ENCODE peak calls at places on chromosomes 11 and 22, in five cellular contexts. B is endothelial cell of umbilical vein, K is mucosa of descending colon, D is heart right ventricle, S is thoracic aorta. T is an unnamed sample.

GRCh38 chr11:12508151-12508740 is 130.9 kb downstream of the PARVA start:
- DNase-seq in D (peak; percentile 34), S (no peak), B (peak; percentile 70), K (no peak), T (no peak)

GRCh38 chr11:27248430-27249207 is 114.4 kb downstream of the CCDC34 start:
- DNase-seq in S (no peak), D (peak; percentile 41), K (no peak), B (no peak), T (no peak)

GRCh38 chr11:61787928-61788491 is 4.4 kb downstream of the TMEM258 start:
- DNase-seq in D (no peak), K (peak; percentile 17), S (no peak), B (peak; percentile 43), T (no peak)

GRCh38 chr11:100687032-100687629 is at the start of gene ARHGAP42:
- DNase-seq in S (no peak), K (peak; percentile 79), D (peak; percentile 75), B (peak; percentile 61), T (no peak)

GRCh38 chr11:65169164-65169641 is 830 bp upstream of the SPDYC start:
- DNase-seq in B (peak; percentile 88), K (no peak), S (no peak), D (no peak), T (no peak)

GRCh38 chr11:118533769-118534729 is 3.1 kb downstream of the TMEM25 start:
- DNase-seq in B (no peak), K (no peak), D (no peak), S (no peak), T (no peak)

GRCh38 chr22:40156001-40156516 is 21.7 kb upstream of the TNRC6B start:
- DNase-seq in B (peak; percentile 33), S (no peak), K (no peak), D (no peak), T (no peak)

GRCh38 chr22:20315337-20316216 is 4.3 kb downstream of the DGCR6L start:
- DNase-seq in B (no peak), D (no peak), K (no peak), S (no peak), T (no peak)

GRCh38 chr11:59263225-59263894 is 50.6 kb upstream of the MPEG1 start:
- DNase-seq in D (no peak), B (no peak), K (peak; percentile 59), S (no peak), T (no peak)

GRCh38 chr11:1373536-1374214 is 16.1 kb upstream of the BRSK2 start:
- DNase-seq in S (no peak), B (no peak), K (no peak), D (no peak), T (no peak)

GRCh38 chr11:134527382-134528243 is 115.6 kb upstream of the B3GAT1 start:
- DNase-seq in D (peak; percentile 3), B (no peak), S (no peak), K (no peak), T (no peak)

GRCh38 chr11:100740440-100740839 is 53.4 kb downstream of the ARHGAP42 start:
- DNase-seq in K (no peak), D (no peak), S (no peak), B (peak; percentile 38), T (no peak)

GRCh38 chr11:104892723-104893511 is 5.3 kb downstream of the CASP12 start:
- DNase-seq in B (peak; percentile 83), S (no peak), K (no peak), D (no peak), T (no peak)

GRCh38 chr22:43946391-43946680 is 8.9 kb upstream of the SAMM50 start:
- DNase-seq in B (no peak), D (no peak), K (no peak), S (no peak), T (no peak)

GRCh38 chr11:118003021-118003423 is 16.8 kb downstream of the IL10RA start:
- DNase-seq in D (no peak), S (no peak), B (no peak), K (no peak), T (no peak)

GRCh38 chr11:8906629-8907028 is 4.4 kb upstream of the AKIP1 start:
- DNase-seq in S (no peak), B (peak; percentile 71), K (no peak), D (no peak), T (peak; percentile 53)

GRCh38 chr22:27394806-27395404 is 406.7 kb downstream of the MN1 start:
- DNase-seq in B (no peak), K (no peak), S (no peak), D (no peak), T (no peak)

GRCh38 chr11:27215471-27216267 is 147.3 kb downstream of the CCDC34 start:
- DNase-seq in S (no peak), D (peak; percentile 17), B (peak; percentile 88), K (no peak), T (no peak)

GRCh38 chr11:86460461-86461404 is 86.0 kb downstream of the CCDC81 start:
- DNase-seq in D (no peak), S (no peak), K (no peak), B (peak; percentile 69), T (no peak)

GRCh38 chr11:12114487-12115033 is 4.2 kb downstream of the MICAL2 start:
- DNase-seq in K (no peak), D (peak; percentile 52), B (peak; percentile 52), S (no peak), T (no peak)

DNA sequence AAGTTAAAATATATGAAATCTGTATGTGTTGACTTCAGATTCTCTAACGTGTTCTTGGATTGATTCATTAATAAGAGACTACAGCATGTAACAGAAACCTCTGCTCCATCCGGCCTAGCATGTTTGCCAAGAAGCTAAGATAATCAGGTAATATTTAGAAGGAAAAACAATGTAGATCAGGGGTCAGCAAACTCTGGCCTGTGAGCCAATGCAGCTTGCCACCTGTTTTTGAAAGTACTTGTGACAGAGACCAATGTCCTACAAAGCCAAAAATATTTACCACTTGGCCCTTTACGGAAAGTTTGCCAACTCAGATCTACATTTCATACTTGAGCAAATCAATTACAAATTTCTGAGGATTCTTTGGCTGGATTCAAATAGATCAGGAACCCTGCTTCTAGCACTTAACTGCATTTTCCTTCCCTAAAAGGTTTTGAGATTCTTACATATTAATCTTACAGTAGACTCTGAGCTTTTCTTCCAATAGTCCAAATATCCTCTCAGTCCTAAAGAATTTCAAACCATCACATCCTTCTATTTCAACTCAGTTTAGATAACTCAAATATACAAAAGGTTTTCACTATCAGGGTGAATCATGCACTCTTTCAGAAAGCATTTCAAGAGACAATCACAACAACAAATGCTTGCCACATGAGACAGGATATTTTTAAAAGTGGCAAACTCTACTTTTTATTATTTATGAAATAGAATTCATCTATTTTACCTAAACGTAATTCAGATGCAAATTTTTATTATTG is 29.5 kb downstream of the APOL5 start:
- DNase-seq in B (no peak), D (no peak), K (no peak), S (no peak), T (no peak)
- H3K4me1 ChIP-seq in B (peaks cover 13% of the 10 kb centered on the region), D (peaks cover 20% of the 10 kb centered on the region), K (no peaks in the 10 kb centered on the region), S (no peaks in the 10 kb centered on the region), T (peaks cover 4% of the 10 kb centered on the region)

GRCh38 chr22:45642966-45643365 is 28.7 kb upstream of the ATXN10 start:
- DNase-seq in S (no peak), B (no peak), D (no peak), K (no peak), T (no peak)
- H3K4me1 ChIP-seq in S (no peaks in the 10 kb centered on the region), B (peaks cover 13% of the 10 kb centered on the region), D (peaks cover 3% of the 10 kb centered on the region), K (peaks cover 7% of the 10 kb centered on the region), T (peaks cover 35% of the 10 kb centered on the region)

DNA sequence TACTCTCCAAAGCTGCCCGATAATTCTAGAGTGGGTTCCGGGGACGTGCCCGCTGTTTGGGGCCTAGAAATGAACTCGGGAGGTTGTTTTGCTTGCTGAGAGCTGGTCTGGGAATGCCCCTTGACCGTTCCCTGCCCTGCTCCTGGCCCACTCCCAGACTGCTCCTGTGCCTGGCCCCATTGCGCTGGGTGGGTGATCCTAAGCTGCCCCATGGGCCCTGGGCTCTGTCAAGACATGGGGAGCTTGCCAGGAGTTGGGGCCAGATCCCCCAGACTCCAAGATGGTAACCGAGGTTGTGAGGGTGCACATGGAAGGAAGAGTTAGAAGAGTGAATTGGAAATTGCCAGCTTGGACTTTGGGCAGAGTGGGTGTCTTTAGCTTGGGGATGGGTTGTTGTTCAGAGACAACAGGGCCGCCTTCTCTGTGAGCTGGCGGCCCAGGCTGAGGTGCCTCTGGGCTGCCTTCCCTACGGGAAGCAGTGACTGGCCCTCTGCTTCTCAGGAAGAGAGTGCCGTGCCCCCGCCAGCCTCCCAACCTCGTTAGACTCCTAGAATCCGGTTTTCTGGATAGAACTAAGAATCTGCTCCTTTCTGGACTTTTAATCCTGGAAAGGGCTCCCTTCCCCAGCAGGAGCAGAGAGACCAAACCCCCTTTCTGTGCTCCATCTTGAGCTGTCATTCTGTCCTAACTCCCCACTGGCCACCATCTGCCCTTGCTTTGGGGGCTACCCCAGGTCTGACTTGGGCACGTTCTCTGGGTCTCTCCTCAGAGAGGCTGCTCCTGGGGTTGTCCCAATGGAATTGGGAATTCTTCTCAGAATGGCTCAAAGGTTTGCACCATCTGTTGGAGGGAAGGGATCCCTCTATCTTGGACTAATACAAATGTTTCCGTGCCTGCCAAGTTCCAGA is 1.8 kb downstream of the ST3GAL4 start:
- DNase-seq in K (no peak), D (no peak), B (no peak), S (no peak), T (no peak)
- H3K4me1 ChIP-seq in K (no peaks in the 10 kb centered on the region), D (peaks cover 49% of the 10 kb centered on the region), B (peaks cover 23% of the 10 kb centered on the region), S (peaks cover 27% of the 10 kb centered on the region), T (peaks cover 54% of the 10 kb centered on the region)

GRCh38 chr22:49519117-49519737 is 308.4 kb downstream of the BRD1 start:
- DNase-seq in S (no peak), K (no peak), D (no peak), B (no peak), T (no peak)
- H3K4me1 ChIP-seq in S (no peaks in the 10 kb centered on the region), K (no peaks in the 10 kb centered on the region), D (no peaks in the 10 kb centered on the region), B (no peaks in the 10 kb centered on the region), T (no peaks in the 10 kb centered on the region)

GRCh38 chr11:124174001-124174400 is 9.1 kb upstream of the OR10D3 start:
- DNase-seq in D (no peak), B (peak; percentile 83), S (no peak), K (no peak), T (no peak)
- H3K4me1 ChIP-seq in D (no peaks in the 10 kb centered on the region), B (peaks cover 5% of the 10 kb centered on the region), S (peaks cover 4% of the 10 kb centered on the region), K (no peaks in the 10 kb centered on the region), T (no peaks in the 10 kb centered on the region)

DNA sequence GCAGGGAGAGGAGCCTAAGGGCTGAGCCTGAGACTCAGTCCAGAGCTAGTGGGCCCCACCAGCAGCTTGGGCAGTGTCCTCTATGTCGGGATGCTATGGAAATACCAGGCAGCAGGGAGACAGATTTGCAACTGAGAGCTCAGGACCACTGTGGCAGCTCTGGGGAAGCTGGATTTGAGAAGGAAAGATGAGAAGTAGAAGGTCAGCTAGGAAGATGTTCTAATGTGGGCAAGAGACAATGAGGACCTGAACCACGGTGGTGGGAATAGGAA is 29.4 kb downstream of the LRFN4 start:
- DNase-seq in K (no peak), B (no peak), S (no peak), D (no peak), T (no peak)
- H3K4me1 ChIP-seq in K (peaks cover 4% of the 10 kb centered on the region), B (no peaks in the 10 kb centered on the region), S (no peaks in the 10 kb centered on the region), D (peaks cover 6% of the 10 kb centered on the region), T (peaks cover 26% of the 10 kb centered on the region)

DNA sequence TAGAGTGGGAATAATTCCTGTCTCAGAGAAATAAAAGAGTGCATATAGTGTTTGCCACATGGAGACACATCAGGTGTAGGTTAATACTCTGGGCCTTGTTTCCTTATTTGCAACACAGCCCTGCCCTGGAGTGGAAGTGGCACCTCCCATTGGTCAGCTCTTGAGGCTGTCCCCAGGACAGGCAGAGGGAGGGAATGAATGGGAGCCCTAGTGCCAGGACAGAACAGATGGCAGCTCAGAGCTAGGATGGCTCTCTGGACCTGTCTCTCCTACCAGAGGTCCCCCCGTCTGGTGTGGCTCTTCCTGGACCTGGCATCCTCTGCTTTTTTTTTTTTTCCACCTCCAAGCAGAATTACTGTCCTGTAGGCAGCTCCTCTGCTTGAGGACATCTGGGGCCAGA is 35.6 kb downstream of the LIMK2 start:
- DNase-seq in B (no peak), S (no peak), K (no peak), D (no peak), T (no peak)
- H3K4me1 ChIP-seq in B (peaks cover 28% of the 10 kb centered on the region), S (peaks cover 30% of the 10 kb centered on the region), K (peaks cover 37% of the 10 kb centered on the region), D (peaks cover 25% of the 10 kb centered on the region), T (peaks cover 58% of the 10 kb centered on the region)

T was measured in keratinocyte.